ENCODE peak calls at places on chromosome 4, in eight cellular contexts. W is NCI-H510A, N is upper lobe of left lung, B is heart right ventricle, A is NCI-H345, Q is NCI-H146, I is cardiac muscle cell, D is RWPE1. P is an unnamed sample.

GRCh38 chr4:52628543-52628942 is 30.6 kb downstream of the USP46 start:
- DNase-seq in A (no peak), I (no peak), D (no peak), W (no peak), N (no peak), Q (no peak), B (no peak), P (no peak)

GRCh38 chr4:11368701-11369115 is 60.0 kb downstream of the HS3ST1 start:
- DNase-seq in B (peak; percentile 7), N (peak; percentile 79), A (no peak), D (no peak), I (no peak), W (no peak), Q (no peak), P (no peak)

GRCh38 chr4:113955948-113956347 is 23.5 kb downstream of the ARSJ start:
- DNase-seq in B (no peak), Q (no peak), A (no peak), D (no peak), W (no peak), I (no peak), N (no peak), P (no peak)

GRCh38 chr4:142203505-142203904 is 567.1 kb downstream of the IL15 start:
- DNase-seq in W (no peak), A (no peak), D (no peak), N (no peak), B (no peak), I (no peak), Q (no peak), P (no peak)

GRCh38 chr4:7160439-7160838 is 31.9 kb upstream of the SORCS2 start:
- DNase-seq in W (no peak), Q (no peak), A (no peak), B (no peak), D (no peak), N (no peak), I (no peak), P (no peak)

GRCh38 chr4:53785996-53786395 is 194.7 kb upstream of the LNX1 start:
- DNase-seq in A (no peak), B (no peak), W (no peak), Q (no peak), D (no peak), N (no peak), I (no peak), P (no peak)

GRCh38 chr4:118834960-118835895 is 698 bp downstream of the SEC24D start:
- DNase-seq in N (no peak), I (peak; percentile 88), B (peak; percentile 33), A (peak; percentile 31), W (peak; percentile 20), D (peak; percentile 38), Q (peak; percentile 69), P (no peak)

GRCh38 chr4:145937990-145938611 is 522 bp downstream of the ZNF827 start:
- DNase-seq in B (no peak), D (peak; percentile 44), I (peak; percentile 52), N (peak; percentile 9), A (peak; percentile 12), W (peak; percentile 12), Q (peak; percentile 53), P (peak; percentile 35)

GRCh38 chr4:57404463-57404862 is 294.3 kb upstream of the IGFBP7 start:
- DNase-seq in B (no peak), W (no peak), I (no peak), N (no peak), A (no peak), Q (no peak), D (no peak), P (no peak)

GRCh38 chr4:7423801-7424552 is 10.8 kb downstream of the PSAPL1 start:
- DNase-seq in D (no peak), Q (no peak), N (no peak), W (no peak), I (no peak), B (no peak), A (no peak), P (no peak)

GRCh38 chr4:160202802-160203201 is 1099.9 kb downstream of the RAPGEF2 start:
- DNase-seq in I (no peak), Q (no peak), N (no peak), D (peak; percentile 35), B (no peak), A (no peak), W (no peak), P (no peak)

GRCh38 chr4:108193891-108194672 is 25.4 kb upstream of the LEF1 start:
- DNase-seq in B (no peak), D (no peak), I (no peak), N (no peak), A (no peak), W (no peak), Q (peak; percentile 5), P (peak; percentile 57)

GRCh38 chr4:104879367-104879766 is 267.3 kb upstream of the TET2 start:
- DNase-seq in B (no peak), W (no peak), I (peak; percentile 5), D (no peak), N (no peak), Q (no peak), A (no peak), P (no peak)

GRCh38 chr4:76301068-76301774 is 5.3 kb upstream of the STBD1 start:
- DNase-seq in D (peak; percentile 64), W (peak; percentile 55), Q (peak; percentile 71), A (peak; percentile 4), I (peak; percentile 48), N (no peak), B (no peak), P (no peak)

GRCh38 chr4:52665592-52665991 is 6.5 kb upstream of the USP46 start:
- DNase-seq in B (no peak), W (no peak), D (no peak), N (no peak), I (no peak), Q (peak; percentile 21), A (no peak), P (no peak)

GRCh38 chr4:109981936-109982335 is 69.3 kb downstream of the EGF start:
- DNase-seq in W (no peak), A (no peak), N (no peak), I (no peak), B (no peak), D (no peak), Q (no peak), P (no peak)

GRCh38 chr4:66094070-66094469 is 423.8 kb upstream of the EPHA5 start:
- DNase-seq in I (no peak), D (no peak), B (no peak), A (no peak), Q (no peak), W (no peak), N (peak; percentile 38), P (no peak)

GRCh38 chr4:20217521-20217920 is 34.2 kb upstream of the SLIT2 start:
- DNase-seq in Q (no peak), A (no peak), W (no peak), D (no peak), N (no peak), B (no peak), I (no peak), P (no peak)

GRCh38 chr4:188778880-188779279 is 639.6 kb downstream of the TRIML1 start:
- DNase-seq in I (no peak), B (no peak), N (no peak), Q (no peak), W (no peak), A (no peak), D (no peak), P (no peak)

GRCh38 chr4:161206528-161207080 is 957.2 kb downstream of the FSTL5 start:
- DNase-seq in D (no peak), N (no peak), I (no peak), A (no peak), Q (no peak), B (no peak), W (no peak), P (no peak)

GRCh38 chr4:7328913-7329638 is 105.7 kb downstream of the PSAPL1 start:
- DNase-seq in W (no peak), A (no peak), B (peak; percentile 63), Q (no peak), N (no peak), I (peak; percentile 67), D (peak; percentile 67), P (no peak)

GRCh38 chr4:108560624-108561023 is 59.8 kb upstream of the RPL34 start:
- DNase-seq in B (no peak), W (no peak), A (no peak), Q (no peak), I (peak; percentile 73), D (no peak), N (no peak), P (no peak)

P was measured in NT2/D1.